ENCODE peak calls at places on chromosomes 6 and 20, in four cellular contexts. H is WTC11, I is HepG2, X is K562. T is an unnamed sample.

GRCh38 chr6:15962449-15962764 is 166.5 kb upstream of the MYLIP start:
- DNase-seq in H (no peak), X (no peak), I (no peak), T (no peak)

GRCh38 chr6:110013396-110013795 is 35.3 kb downstream of the GPR6 start:
- DNase-seq in H (no peak), I (no peak), X (no peak), T (no peak)

GRCh38 chr20:51910202-51911050 is 108.1 kb upstream of the SALL4 start:
- DNase-seq in I (no peak), H (no peak), X (no peak), T (no peak)

GRCh38 chr6:12296604-12297003 is 6.4 kb downstream of the EDN1 start:
- DNase-seq in I (no peak), X (no peak), H (no peak), T (no peak)

GRCh38 chr6:13260116-13260598 is 68.2 kb downstream of the TBC1D7 start:
- DNase-seq in X (no peak), H (no peak), I (no peak), T (no peak)

GRCh38 chr6:85479221-85479620 is 29.3 kb downstream of the NT5E start:
- DNase-seq in I (no peak), H (no peak), X (no peak), T (no peak)

GRCh38 chr6:45697605-45698004 is 318.1 kb downstream of the CLIC5 start:
- DNase-seq in X (no peak), I (no peak), H (no peak), T (no peak)

GRCh38 chr6:12385316-12385715 is 95.2 kb downstream of the EDN1 start:
- DNase-seq in H (no peak), I (no peak), X (no peak), T (no peak)

GRCh38 chr6:43216200-43216599 is 13.1 kb downstream of the DNPH1 start:
- DNase-seq in X (no peak), I (no peak), H (no peak), T (no peak)

GRCh38 chr20:10707070-10707469 is 33.3 kb upstream of the JAG1 start:
- DNase-seq in H (no peak), I (no peak), X (no peak), T (no peak)

GRCh38 chr6:140256213-140256612 is 881.8 kb upstream of the CITED2 start:
- DNase-seq in X (no peak), H (no peak), I (no peak), T (no peak)

GRCh38 chr20:41249371-41249770 is 68.2 kb downstream of the ZHX3 start:
- DNase-seq in H (no peak), X (no peak), I (no peak), T (no peak)

GRCh38 chr6:142927904-142928303 is 17.1 kb downstream of the HIVEP2 start:
- DNase-seq in X (no peak), I (peak), H (no peak), T (no peak)

GRCh38 chr6:32192608-32193039 is at the start of gene GPSM3:
- DNase-seq in X (peak), H (peak), I (no peak), T (no peak)

GRCh38 chr6:137119196-137120104 is 54.0 kb downstream of the IL22RA2 start:
- DNase-seq in I (peak), H (no peak), X (no peak), T (no peak)

GRCh38 chr20:11111191-11111590 is 437.4 kb upstream of the JAG1 start:
- DNase-seq in I (no peak), H (no peak), X (no peak), T (no peak)

GRCh38 chr6:136920858-136921520 is 1.1 kb upstream of the SLC35D3 start:
- DNase-seq in H (peak), I (no peak), X (no peak), T (no peak)

GRCh38 chr20:44644384-44645131 is 6.9 kb downstream of the ADA start:
- DNase-seq in H (no peak), I (no peak), X (no peak), T (no peak)

GRCh38 chr20:60262967-60263603 is 304.9 kb downstream of the CDH26 start:
- DNase-seq in I (peak), X (peak), H (peak), T (peak)

GRCh38 chr6:8589941-8590676 is 154.8 kb upstream of the SLC35B3 start:
- DNase-seq in I (no peak), X (no peak), H (peak), T (peak)

GRCh38 chr6:89250239-89250638 is 33.1 kb upstream of the GABRR1 start:
- DNase-seq in I (no peak), H (no peak), X (no peak), T (no peak)

GRCh38 chr6:133544419-133544818 is 303.3 kb downstream of the EYA4 start:
- DNase-seq in X (no peak), H (no peak), I (no peak), T (no peak)

GRCh38 chr20:37650661-37651060 is 43.2 kb upstream of the CTNNBL1 start:
- DNase-seq in X (no peak), H (no peak), I (no peak), T (no peak)

GRCh38 chr6:71229466-71229865 is 59.1 kb upstream of the OGFRL1 start:
- DNase-seq in X (no peak), H (no peak), I (no peak), T (no peak)

GRCh38 chr6:153015094-153015645 is 12.7 kb upstream of the MTRF1L start:
- DNase-seq in X (no peak), H (no peak), I (no peak), T (no peak)

GRCh38 chr6:28618889-28619555 is 93.3 kb downstream of the GPX5 start:
- DNase-seq in H (no peak), X (no peak), I (no peak), T (no peak)

GRCh38 chr20:44203161-44203560 is 7.4 kb downstream of the OSER1 start:
- DNase-seq in X (no peak), I (no peak), H (no peak), T (no peak)

GRCh38 chr6:26003102-26003694 is 40.6 kb downstream of the TRIM38 start:
- DNase-seq in H (peak), X (peak), I (peak), T (peak)

GRCh38 chr6:15804461-15804784 is 141.6 kb upstream of the DTNBP1 start:
- DNase-seq in H (no peak), I (no peak), X (no peak), T (no peak)

GRCh38 chr20:17024513-17025105 is 202.2 kb upstream of the PCSK2 start:
- DNase-seq in X (no peak), H (peak), I (peak), T (no peak)

GRCh38 chr6:11208267-11208666 is 24.2 kb downstream of the NEDD9 start:
- DNase-seq in I (no peak), X (no peak), H (no peak), T (no peak)

GRCh38 chr20:23228912-23229311 is 121.7 kb upstream of the NXT1 start:
- DNase-seq in X (no peak), H (no peak), I (no peak), T (no peak)

GRCh38 chr20:62989201-62989601 is 17.6 kb downstream of the BHLHE23 start:
- DNase-seq in X (no peak), I (no peak), H (no peak), T (no peak)

GRCh38 chr6:162554531-162554930 is 173.0 kb downstream of the PRKN start:
- DNase-seq in X (no peak), I (no peak), H (no peak), T (no peak)

GRCh38 chr20:9119776-9120175 is 50.9 kb downstream of the PLCB4 start:
- DNase-seq in I (no peak), X (no peak), H (no peak), T (no peak)

GRCh38 chr6:87922191-87922946 is 125.3 kb upstream of the SPACA1 start:
- DNase-seq in H (no peak), X (no peak), I (no peak), T (no peak)

GRCh38 chr6:25553502-25553901 is 98.5 kb upstream of the SCGN start:
- DNase-seq in I (no peak), H (no peak), X (no peak), T (no peak)

DNA sequence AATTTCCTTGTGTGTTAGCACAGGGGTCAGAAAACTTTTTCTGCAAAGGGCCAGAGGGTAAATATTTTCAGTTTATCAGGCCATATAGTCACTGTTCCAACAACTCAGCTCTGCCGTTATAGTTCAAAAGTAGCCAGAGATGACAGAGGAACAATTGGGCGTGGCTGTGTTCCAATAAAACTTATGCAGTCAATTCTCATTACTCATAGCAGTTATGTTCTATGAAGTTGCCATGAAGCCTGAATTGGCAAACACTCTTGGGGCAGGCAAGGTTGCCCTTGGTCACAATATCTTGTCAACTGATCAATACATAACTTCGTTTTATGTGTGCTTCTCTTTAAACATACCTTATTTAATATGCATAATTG is 304.2 kb downstream of the TFAP2C start:
- DNase-seq in H (no peak), I (no peak), X (no peak), T (no peak)
- TF ChIP-seq ELF4 in H (no peak), I (no peak), X (no peak), T (no peak)

GRCh38 chr6:119965900-119966299 is 616.3 kb upstream of the MAN1A1 start:
- DNase-seq in I (no peak), X (no peak), H (no peak), T (no peak)

GRCh38 chr6:119962505-119962904 is 612.9 kb upstream of the MAN1A1 start:
- DNase-seq in H (no peak), X (no peak), I (no peak), T (no peak)

GRCh38 chr6:119966484-119966883 is 616.9 kb upstream of the MAN1A1 start:
- DNase-seq in I (peak), H (peak), X (peak), T (no peak)
- TF ChIP-seq ELF4 in I (no peak), H (no peak), X (no peak), T (no peak)

DNA sequence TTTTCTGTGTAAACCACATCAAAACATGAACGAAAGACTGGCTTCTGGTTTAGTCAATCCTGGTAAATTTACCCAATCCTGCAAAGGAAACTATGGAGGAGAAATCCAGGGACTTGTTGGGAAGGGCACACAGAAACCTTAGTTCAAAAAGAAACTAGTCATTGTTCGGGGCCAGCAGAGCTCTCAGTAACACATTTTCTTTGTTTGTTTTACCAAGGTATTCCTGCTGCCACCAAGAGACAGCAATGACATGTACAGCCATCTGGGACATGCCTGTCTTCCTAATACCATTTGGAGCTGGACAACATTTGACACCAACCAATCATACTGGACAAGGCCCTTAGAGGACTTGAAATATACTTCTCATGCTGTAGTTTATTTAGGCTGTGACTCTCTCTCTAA is 8.3 kb downstream of the OARD1 start:
- DNase-seq in H (no peak), X (no peak), I (peak), T (no peak)
- TF ChIP-seq ELF4 in H (no peak), X (no peak), I (no peak), T (no peak)

GRCh38 chr6:53439556-53439955 is 90.8 kb upstream of the ELOVL5 start:
- DNase-seq in I (no peak), X (no peak), H (no peak), T (no peak)

GRCh38 chr6:53436904-53437303 is 88.2 kb upstream of the ELOVL5 start:
- DNase-seq in H (no peak), X (no peak), I (no peak), T (no peak)

GRCh38 chr6:53441035-53441493 is 92.3 kb upstream of the ELOVL5 start:
- DNase-seq in H (no peak), X (no peak), I (no peak), T (no peak)

GRCh38 chr6:53440331-53440730 is 91.6 kb upstream of the ELOVL5 start:
- DNase-seq in X (no peak), I (no peak), H (no peak), T (no peak)

DNA sequence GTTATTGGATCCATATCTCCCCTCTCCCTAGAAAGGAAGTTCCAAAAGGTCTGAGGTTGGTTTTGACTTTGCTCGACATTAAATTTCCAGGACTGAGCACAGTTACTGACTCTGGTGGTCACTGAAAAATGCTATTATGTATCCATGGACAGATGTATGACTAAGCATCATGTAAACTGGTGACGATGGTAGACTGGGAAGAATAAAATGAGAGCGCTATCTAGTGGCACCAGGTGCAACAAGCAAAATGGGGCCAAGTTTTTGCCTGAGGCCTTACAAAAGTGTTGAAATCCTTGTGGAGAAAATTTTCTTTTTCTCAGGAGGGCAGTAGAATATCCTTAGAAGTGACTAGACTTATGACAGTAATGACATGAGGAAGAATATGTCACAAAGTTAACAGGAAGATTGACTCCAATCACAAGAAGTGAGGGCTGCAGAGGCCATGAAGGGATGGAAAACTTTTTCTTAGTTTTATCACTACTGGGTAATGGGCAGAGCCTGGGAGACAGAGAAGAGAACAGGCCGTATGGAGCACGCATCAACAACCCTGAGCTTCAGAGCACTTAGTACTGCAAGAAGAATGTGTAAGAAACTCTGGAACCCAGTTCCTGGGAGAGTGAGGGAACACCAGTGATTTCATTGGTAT is 88.9 kb upstream of the ELOVL5 start:
- DNase-seq in X (peak), I (peak), H (peak), T (peak)
- TF ChIP-seq ELF4 in X (no peak), I (no peak), H (no peak), T (no peak)

T was measured in HEK293T.